ENCODE peak calls at places on chromosomes 13 and 19, in eight cellular contexts. J is activated CD4-positive, alpha-beta T cell treated with anti-CD3 and anti-CD28 coated beads for 24 hours; W is NCI-H345; F is PC-9; H is A673; U is hippocampal formation; R is AG04450; G is WTC11. X is an unnamed sample.

GRCh38 chr13:69948016-69948415 is 159.6 kb upstream of the ATXN8OS start:
- DNase-seq in J (no peak), W (no peak), F (no peak), H (no peak), U (no peak), R (no peak), G (no peak), X (no peak)

GRCh38 chr19:14059093-14059480 is 2.8 kb downstream of the PALM3 start:
- DNase-seq in J (no peak), W (no peak), F (no peak), H (peak; percentile 34), U (no peak), R (no peak), G (peak; percentile 78), X (no peak)

GRCh38 chr19:29677001-29677781 is 11.9 kb downstream of the PLEKHF1 start:
- DNase-seq in J (no peak), W (no peak), F (no peak), H (no peak), U (no peak), R (no peak), G (no peak), X (no peak)

GRCh38 chr13:26497991-26498423 is 59.5 kb upstream of the WASF3 start:
- DNase-seq in J (no peak), W (no peak), F (no peak), H (peak; percentile 82), U (no peak), R (no peak), G (no peak), X (no peak)

GRCh38 chr19:51324082-51324481 is 12.6 kb downstream of the IGLON5 start:
- DNase-seq in J (no peak), W (no peak), F (no peak), H (no peak), U (no peak), R (no peak), G (no peak), X (no peak)

GRCh38 chr13:26950968-26951367 is 190.4 kb upstream of the GPR12 start:
- DNase-seq in J (no peak), W (no peak), F (no peak), H (no peak), U (no peak), R (no peak), G (no peak), X (no peak)

GRCh38 chr19:7947939-7948338 is 4.5 kb upstream of the TIMM44 start:
- DNase-seq in J (no peak), W (no peak), F (peak; percentile 55), H (no peak), U (no peak), R (no peak), G (no peak), X (no peak)

GRCh38 chr13:73303858-73304257 is 245.1 kb downstream of the KLF5 start:
- DNase-seq in J (peak; percentile 13), W (no peak), F (no peak), H (no peak), U (no peak), R (no peak), G (no peak), X (peak; percentile 58)

GRCh38 chr19:15469513-15470297 is 5.4 kb upstream of the RASAL3 start:
- DNase-seq in J (no peak), W (no peak), F (no peak), H (peak; percentile 84), U (no peak), R (no peak), G (peak; percentile 56), X (no peak)

X was measured in islet precursor cell.